ENCODE peak calls at places on chromosome 5, in five cellular contexts. F is activated CD8-positive, alpha-beta T cell treated with anti-CD3 and anti-CD28 coated beads for 36 hours; H is stimulated activated CD8-positive, alpha-beta memory T cell treated with anti-CD3 and anti-CD28 coated beads, Interleukin-7, amount 100 ng/mL, for 1 hour; B is BJ; O is skeletal muscle cell. A is an unnamed sample.
A peak's percentile ranks its signal among the peaks of the same experiment; 100 is the strongest.

GRCh38 chr5:57832873-57833272 is 350.3 kb upstream of the ACTBL2 start:
- DNase-seq in F (no peak), O (no peak), B (no peak), H (no peak), A (no peak)

GRCh38 chr5:104904561-104904960 is 1342.0 kb upstream of the NUDT12 start:
- DNase-seq in O (no peak), F (no peak), H (no peak), B (no peak), A (no peak)

GRCh38 chr5:988316-988715 is 20.3 kb upstream of the NKD2 start:
- DNase-seq in H (no peak), O (no peak), B (no peak), F (no peak), A (no peak)

GRCh38 chr5:9573796-9574195 is 27.9 kb upstream of the SEMA5A start:
- DNase-seq in O (no peak), H (no peak), F (no peak), B (no peak), A (no peak)

GRCh38 chr5:163913548-163913947 is 408.1 kb downstream of the MAT2B start:
- DNase-seq in H (no peak), F (no peak), B (no peak), O (no peak), A (no peak)

GRCh38 chr5:142719836-142720330 is 34.0 kb upstream of the FGF1 start:
- DNase-seq in H (no peak), F (no peak), B (no peak), O (no peak), A (no peak)

GRCh38 chr5:179254638-179255271 is 90.5 kb downstream of the ADAMTS2 start:
- DNase-seq in H (no peak), F (no peak), O (no peak), B (no peak), A (no peak)

GRCh38 chr5:151068189-151068570 is 12.7 kb downstream of the TNIP1 start:
- DNase-seq in F (no peak), H (no peak), B (no peak), O (no peak), A (no peak)

GRCh38 chr5:2921176-2921575 is 169.7 kb upstream of the IRX2 start:
- DNase-seq in B (no peak), H (no peak), F (no peak), O (no peak), A (no peak)

GRCh38 chr5:105943119-105943518 is 1727.6 kb downstream of the EFNA5 start:
- DNase-seq in O (no peak), F (no peak), H (no peak), B (no peak), A (no peak)

GRCh38 chr5:14467886-14468285 is 113.7 kb upstream of the OTULINL start:
- DNase-seq in O (no peak), B (no peak), H (no peak), F (no peak), A (no peak)

GRCh38 chr5:177111720-177112394 is 21.7 kb upstream of the NSD1 start:
- DNase-seq in B (no peak), F (peak; percentile 80), H (peak; percentile 40), O (no peak), A (peak; percentile 75)

GRCh38 chr5:159912033-159912800 is 4.1 kb upstream of the ADRA1B start:
- DNase-seq in O (peak; percentile 47), B (no peak), F (no peak), H (no peak), A (no peak)

GRCh38 chr5:144583493-144584154 is 413.0 kb downstream of the KCTD16 start:
- DNase-seq in B (no peak), H (no peak), O (no peak), F (no peak), A (no peak)

GRCh38 chr5:1817261-1818043 is 16.2 kb downstream of the NDUFS6 start:
- DNase-seq in B (no peak), F (no peak), O (no peak), H (no peak), A (no peak)

GRCh38 chr5:174147551-174147950 is 102.0 kb downstream of the NSG2 start:
- DNase-seq in F (no peak), B (no peak), H (no peak), O (no peak), A (no peak)

GRCh38 chr5:54063817-54064216 is 246.6 kb downstream of the ARL15 start:
- DNase-seq in O (peak; percentile 56), F (no peak), B (peak; percentile 80), H (no peak), A (no peak)

GRCh38 chr5:54900906-54901725 is 84.3 kb downstream of the ESM1 start:
- DNase-seq in F (no peak), O (peak; percentile 92), B (peak; percentile 52), H (no peak), A (no peak)

A was measured in Right ventricle myocardium superior.